ENCODE peak calls at places on chromosomes 1 and 21, in six cellular contexts. One of them, this sample, is unnamed.
A peak's percentile ranks its signal among the peaks of the same experiment; 100 is the strongest.

GRCh38 chr1:58317694-58318093 is 228.8 kb downstream of the OMA1 start:
- DNase-seq in neural crest cell: no peak
- DNase-seq in GM13977: no peak
- DNase-seq in heart left ventricle: no peak
- DNase-seq in transverse colon: no peak
- DNase-seq in GM12865: no peak
- DNase-seq in this sample: no peak

GRCh38 chr1:15290382-15290781 is 43.4 kb downstream of the FHAD1 start:
- DNase-seq in neural crest cell: no peak
- DNase-seq in GM13977: no peak
- DNase-seq in heart left ventricle: no peak
- DNase-seq in transverse colon: no peak
- DNase-seq in GM12865: no peak
- DNase-seq in this sample: no peak

GRCh38 chr21:45070970-45071369 is 3.4 kb upstream of the ADARB1 start:
- DNase-seq in neural crest cell: no peak
- DNase-seq in GM13977: no peak
- DNase-seq in heart left ventricle: no peak
- DNase-seq in transverse colon: no peak
- DNase-seq in GM12865: no peak
- DNase-seq in this sample: no peak

GRCh38 chr21:37868896-37869295 is 47.4 kb downstream of the KCNJ6 start:
- DNase-seq in neural crest cell: no peak
- DNase-seq in GM13977: no peak
- DNase-seq in heart left ventricle: no peak
- DNase-seq in transverse colon: no peak
- DNase-seq in GM12865: no peak
- DNase-seq in this sample: no peak

GRCh38 chr21:37225440-37225839 is 41.7 kb downstream of the VPS26C start:
- DNase-seq in neural crest cell: no peak
- DNase-seq in GM13977: peak; percentile 45
- DNase-seq in heart left ventricle: no peak
- DNase-seq in transverse colon: no peak
- DNase-seq in GM12865: no peak
- DNase-seq in this sample: no peak

GRCh38 chr1:228198977-228199590 is 8.8 kb upstream of the OBSCN start:
- DNase-seq in neural crest cell: no peak
- DNase-seq in GM13977: no peak
- DNase-seq in heart left ventricle: no peak
- DNase-seq in transverse colon: no peak
- DNase-seq in GM12865: no peak
- DNase-seq in this sample: no peak

GRCh38 chr21:45302082-45303061 is 14.7 kb upstream of the POFUT2 start:
- DNase-seq in neural crest cell: no peak
- DNase-seq in GM13977: no peak
- DNase-seq in heart left ventricle: peak; percentile 88
- DNase-seq in transverse colon: peak; percentile 65
- DNase-seq in GM12865: no peak
- DNase-seq in this sample: no peak

GRCh38 chr1:90926971-90927370 is 94.9 kb downstream of the ZNF644 start:
- DNase-seq in neural crest cell: no peak
- DNase-seq in GM13977: no peak
- DNase-seq in heart left ventricle: no peak
- DNase-seq in transverse colon: no peak
- DNase-seq in GM12865: no peak
- DNase-seq in this sample: no peak

GRCh38 chr1:116567790-116568667 is 2.8 kb downstream of the CD58 start:
- DNase-seq in neural crest cell: no peak
- DNase-seq in GM13977: peak; percentile 49
- DNase-seq in heart left ventricle: no peak
- DNase-seq in transverse colon: no peak
- DNase-seq in GM12865: peak; percentile 56
- DNase-seq in this sample: no peak

GRCh38 chr1:22625262-22625925 is 11.0 kb upstream of the C1QA start:
- DNase-seq in neural crest cell: peak; percentile 20
- DNase-seq in GM13977: no peak
- DNase-seq in heart left ventricle: no peak
- DNase-seq in transverse colon: no peak
- DNase-seq in GM12865: no peak
- DNase-seq in this sample: no peak

GRCh38 chr1:176033879-176034278 is 173.2 kb downstream of the COP1 start:
- DNase-seq in neural crest cell: no peak
- DNase-seq in GM13977: no peak
- DNase-seq in heart left ventricle: no peak
- DNase-seq in transverse colon: no peak
- DNase-seq in GM12865: no peak
- DNase-seq in this sample: no peak

GRCh38 chr1:202105571-202106339 is 17.0 kb upstream of the GPR37L1 start:
- DNase-seq in neural crest cell: peak; percentile 33
- DNase-seq in GM13977: no peak
- DNase-seq in heart left ventricle: no peak
- DNase-seq in transverse colon: peak; percentile 93
- DNase-seq in GM12865: no peak
- DNase-seq in this sample: no peak

GRCh38 chr1:100342391-100342790 is 9.9 kb upstream of the CDC14A start:
- DNase-seq in neural crest cell: no peak
- DNase-seq in GM13977: no peak
- DNase-seq in heart left ventricle: no peak
- DNase-seq in transverse colon: no peak
- DNase-seq in GM12865: no peak
- DNase-seq in this sample: no peak

GRCh38 chr1:22218618-22219250 is 75.8 kb upstream of the WNT4 start:
- DNase-seq in neural crest cell: no peak
- DNase-seq in GM13977: no peak
- DNase-seq in heart left ventricle: no peak
- DNase-seq in transverse colon: no peak
- DNase-seq in GM12865: no peak
- DNase-seq in this sample: no peak

GRCh38 chr1:235434001-235434400 is 66.8 kb downstream of the TBCE start:
- DNase-seq in neural crest cell: no peak
- DNase-seq in GM13977: no peak
- DNase-seq in heart left ventricle: no peak
- DNase-seq in transverse colon: no peak
- DNase-seq in GM12865: no peak
- DNase-seq in this sample: no peak

DNA sequence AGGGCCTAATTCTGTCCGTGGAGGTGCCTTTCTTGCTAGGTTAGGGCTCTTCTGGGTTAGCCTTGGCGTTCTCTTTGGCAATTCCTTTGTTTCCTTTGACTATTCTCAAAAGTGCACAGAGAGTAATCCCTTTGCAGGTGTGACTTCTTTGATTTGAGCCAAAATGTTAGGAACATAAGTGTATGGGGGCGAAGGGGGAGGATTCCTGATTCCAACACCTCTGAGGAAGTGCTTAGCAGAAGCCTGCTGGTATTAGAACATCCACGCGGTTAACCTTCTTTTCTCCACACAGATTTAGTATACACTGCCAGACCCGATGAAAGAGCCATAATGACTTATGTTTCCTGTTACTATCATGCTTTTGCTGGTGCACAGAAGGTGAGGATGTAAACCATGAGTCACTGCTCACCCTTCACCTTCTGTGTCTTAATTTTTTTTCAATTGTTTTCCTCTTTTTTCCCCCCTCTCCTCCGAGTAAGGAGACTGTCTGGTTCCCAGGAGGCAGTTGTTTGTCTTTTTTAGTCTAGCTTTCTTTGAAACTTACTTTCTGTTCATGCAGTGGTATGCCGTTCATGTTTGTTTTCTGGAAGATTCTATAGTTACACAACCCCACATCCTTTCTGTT is 48.0 kb downstream of the ACTN2 start:
- DNase-seq in neural crest cell: no peak
- DNase-seq in GM13977: no peak
- DNase-seq in heart left ventricle: no peak
- DNase-seq in transverse colon: no peak
- DNase-seq in GM12865: peak; percentile 10
- DNase-seq in this sample: no peak
- TF ChIP-seq CTCF in neural crest cell: no peak
- TF ChIP-seq CTCF in GM13977: no peak
- TF ChIP-seq CTCF in heart left ventricle: no peak
- TF ChIP-seq CTCF in transverse colon: no peak
- TF ChIP-seq CTCF in GM12865: no peak
- TF ChIP-seq CTCF in this sample: no peak

GRCh38 chr1:3603156-3603555 is 8.2 kb downstream of the MEGF6 start:
- DNase-seq in neural crest cell: no peak
- DNase-seq in GM13977: no peak
- DNase-seq in heart left ventricle: no peak
- DNase-seq in transverse colon: no peak
- DNase-seq in GM12865: no peak
- DNase-seq in this sample: no peak

GRCh38 chr1:3603566-3604467 is 7.5 kb downstream of the MEGF6 start:
- DNase-seq in neural crest cell: no peak
- DNase-seq in GM13977: no peak
- DNase-seq in heart left ventricle: no peak
- DNase-seq in transverse colon: no peak
- DNase-seq in GM12865: no peak
- DNase-seq in this sample: no peak

GRCh38 chr1:3602375-3602774 is 8.9 kb downstream of the MEGF6 start:
- DNase-seq in neural crest cell: no peak
- DNase-seq in GM13977: no peak
- DNase-seq in heart left ventricle: no peak
- DNase-seq in transverse colon: no peak
- DNase-seq in GM12865: no peak
- DNase-seq in this sample: no peak

GRCh38 chr1:3599816-3600215 is 11.5 kb downstream of the MEGF6 start:
- DNase-seq in neural crest cell: no peak
- DNase-seq in GM13977: no peak
- DNase-seq in heart left ventricle: no peak
- DNase-seq in transverse colon: no peak
- DNase-seq in GM12865: no peak
- DNase-seq in this sample: no peak

GRCh38 chr1:3601743-3602142 is 9.6 kb downstream of the MEGF6 start:
- DNase-seq in neural crest cell: no peak
- DNase-seq in GM13977: no peak
- DNase-seq in heart left ventricle: no peak
- DNase-seq in transverse colon: no peak
- DNase-seq in GM12865: no peak
- DNase-seq in this sample: no peak
- TF ChIP-seq CTCF in neural crest cell: no peak
- TF ChIP-seq CTCF in GM13977: no peak
- TF ChIP-seq CTCF in heart left ventricle: no peak
- TF ChIP-seq CTCF in transverse colon: no peak
- TF ChIP-seq CTCF in GM12865: no peak
- TF ChIP-seq CTCF in this sample: no peak

DNA sequence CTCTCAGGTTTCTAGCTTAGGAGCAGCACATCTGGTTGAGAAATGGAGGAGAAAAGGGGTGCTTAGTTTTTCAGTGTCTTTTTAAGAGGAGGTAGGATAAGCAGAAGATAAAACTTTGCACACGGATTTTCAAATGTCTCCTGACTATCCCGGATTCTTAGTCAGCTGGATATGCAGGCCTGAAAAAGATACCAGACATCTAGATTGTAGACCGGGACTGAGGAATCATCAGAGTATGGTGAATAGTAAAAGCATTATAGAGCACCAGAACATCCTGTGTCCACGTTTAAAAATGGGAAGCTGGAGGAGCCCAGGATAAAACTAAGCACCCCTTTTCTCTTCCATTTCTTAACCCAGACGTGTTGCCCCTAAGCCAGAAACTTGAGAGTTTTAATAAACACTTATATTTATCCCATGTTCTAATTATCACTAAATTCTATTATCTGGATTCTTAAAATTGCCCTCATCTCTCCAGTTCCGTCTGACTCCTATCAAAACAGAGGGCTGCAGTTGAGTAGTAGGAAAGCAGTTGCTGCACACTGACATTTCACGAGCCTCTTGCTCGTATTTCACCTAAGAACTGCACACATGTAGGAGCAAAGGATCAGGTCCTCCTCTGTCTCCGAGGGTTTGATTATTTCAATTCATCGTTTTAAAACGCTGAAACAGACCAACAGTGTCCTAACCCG is 609 bp downstream of the PIGK start:
- DNase-seq in neural crest cell: no peak
- DNase-seq in GM13977: peak; percentile 3
- DNase-seq in heart left ventricle: no peak
- DNase-seq in transverse colon: no peak
- DNase-seq in GM12865: no peak
- DNase-seq in this sample: no peak
- TF ChIP-seq CTCF in neural crest cell: no peak
- TF ChIP-seq CTCF in GM13977: no peak
- TF ChIP-seq CTCF in heart left ventricle: no peak
- TF ChIP-seq CTCF in transverse colon: no peak
- TF ChIP-seq CTCF in GM12865: no peak
- TF ChIP-seq CTCF in this sample: no peak

GRCh38 chr1:167057297-167057688 is 32.9 kb downstream of the GPA33 start:
- DNase-seq in neural crest cell: peak; percentile 33
- DNase-seq in GM13977: peak; percentile 46
- DNase-seq in heart left ventricle: peak; percentile 27
- DNase-seq in transverse colon: no peak
- DNase-seq in GM12865: peak; percentile 75
- DNase-seq in this sample: no peak

GRCh38 chr1:167059729-167060107 is 30.5 kb downstream of the GPA33 start:
- DNase-seq in neural crest cell: no peak
- DNase-seq in GM13977: no peak
- DNase-seq in heart left ventricle: no peak
- DNase-seq in transverse colon: no peak
- DNase-seq in GM12865: no peak
- DNase-seq in this sample: no peak

GRCh38 chr1:167061073-167061464 is 29.1 kb downstream of the GPA33 start:
- DNase-seq in neural crest cell: no peak
- DNase-seq in GM13977: no peak
- DNase-seq in heart left ventricle: no peak
- DNase-seq in transverse colon: no peak
- DNase-seq in GM12865: no peak
- DNase-seq in this sample: no peak

GRCh38 chr1:167059045-167059728 is 31.0 kb downstream of the GPA33 start:
- DNase-seq in neural crest cell: peak; percentile 92
- DNase-seq in GM13977: peak; percentile 61
- DNase-seq in heart left ventricle: peak; percentile 52
- DNase-seq in transverse colon: peak; percentile 74
- DNase-seq in GM12865: peak; percentile 69
- DNase-seq in this sample: no peak

DNA sequence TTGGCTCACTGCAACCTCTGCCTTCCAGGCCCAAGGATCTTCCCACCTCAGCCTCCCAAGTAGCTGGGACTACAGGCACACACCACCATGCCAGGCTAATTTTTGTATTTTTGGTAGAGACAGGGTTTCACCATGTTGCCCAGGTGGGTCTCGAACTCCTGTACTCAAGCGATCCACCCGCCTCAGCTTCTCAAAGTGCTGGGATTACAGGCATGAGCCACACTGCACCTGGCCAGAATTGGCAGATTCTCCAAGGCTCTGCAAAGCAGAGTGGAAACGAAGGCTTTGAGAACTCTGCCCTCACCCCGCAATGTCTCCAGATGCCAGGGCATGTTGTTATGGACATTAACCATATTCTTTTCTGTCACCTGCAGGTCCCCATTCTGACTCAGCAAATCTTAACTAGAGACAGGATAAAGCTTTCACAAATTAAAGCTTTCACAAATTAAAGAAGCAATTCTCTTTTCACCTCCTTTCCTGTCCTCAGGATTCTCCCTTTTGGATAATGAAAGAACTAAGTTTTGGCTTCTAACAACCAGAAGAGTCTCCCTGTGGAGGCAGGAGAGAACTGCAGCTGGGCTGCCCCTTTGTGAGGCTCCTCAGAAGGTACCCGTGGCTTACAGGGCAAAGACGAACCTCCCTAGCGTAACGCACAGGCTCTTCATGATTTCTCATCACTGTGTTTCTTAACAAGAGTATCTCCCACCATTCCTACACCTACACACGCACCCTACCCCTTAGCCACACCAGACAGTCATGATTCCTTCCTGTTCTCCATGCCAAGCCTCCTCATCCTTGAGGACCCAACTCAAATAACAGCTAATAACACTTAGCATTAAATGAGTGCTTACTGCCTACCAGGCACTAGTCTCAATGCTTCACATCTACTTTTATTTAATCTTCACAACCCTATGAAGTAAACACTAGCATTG is 29.8 kb downstream of the GPA33 start:
- DNase-seq in neural crest cell: no peak
- DNase-seq in GM13977: no peak
- DNase-seq in heart left ventricle: no peak
- DNase-seq in transverse colon: no peak
- DNase-seq in GM12865: no peak
- DNase-seq in this sample: no peak
- TF ChIP-seq CTCF in neural crest cell: peak; percentile 41
- TF ChIP-seq CTCF in GM13977: no peak
- TF ChIP-seq CTCF in heart left ventricle: no peak
- TF ChIP-seq CTCF in transverse colon: no peak
- TF ChIP-seq CTCF in GM12865: peak; percentile 23
- TF ChIP-seq CTCF in this sample: peak; percentile 54

This sample was measured in type B pancreatic cell.